ENCODE peak calls at places on chromosomes 6 and 20, in four cellular contexts. One of them, this sample, is unnamed. For H3K36me3, the result is how much of the 10 kb centered on the place peaks cover.

GRCh38 chr20:33812673-33813462 is 1.7 kb downstream of the CHMP4B start:
- DNase-seq in endodermal cell: peak
- DNase-seq in cardiac muscle cell: no peak
- DNase-seq in tibial nerve: no peak
- DNase-seq in this sample: peak

GRCh38 chr6:151680846-151681425 is 126.5 kb upstream of the ESR1 start:
- DNase-seq in tibial nerve: no peak
- DNase-seq in cardiac muscle cell: no peak
- DNase-seq in endodermal cell: no peak
- DNase-seq in this sample: no peak

GRCh38 chr6:156658186-156658585 is 119.0 kb upstream of the ARID1B start:
- DNase-seq in cardiac muscle cell: peak
- DNase-seq in endodermal cell: no peak
- DNase-seq in tibial nerve: no peak
- DNase-seq in this sample: no peak

GRCh38 chr20:54250691-54251090 is 42.8 kb downstream of the PFDN4 start:
- DNase-seq in cardiac muscle cell: no peak
- DNase-seq in tibial nerve: no peak
- DNase-seq in endodermal cell: no peak
- DNase-seq in this sample: no peak

GRCh38 chr6:107585815-107586435 is 96.0 kb downstream of the SOBP start:
- DNase-seq in cardiac muscle cell: no peak
- DNase-seq in endodermal cell: no peak
- DNase-seq in tibial nerve: no peak
- DNase-seq in this sample: peak

GRCh38 chr6:37502703-37503485 is 3.2 kb upstream of the CCDC167 start:
- DNase-seq in cardiac muscle cell: no peak
- DNase-seq in endodermal cell: no peak
- DNase-seq in tibial nerve: no peak
- DNase-seq in this sample: no peak

GRCh38 chr6:163668061-163668426 is 253.5 kb downstream of the QKI start:
- DNase-seq in cardiac muscle cell: no peak
- DNase-seq in tibial nerve: no peak
- DNase-seq in endodermal cell: no peak
- DNase-seq in this sample: no peak

GRCh38 chr6:118102401-118102800 is 195.3 kb downstream of the SLC35F1 start:
- DNase-seq in tibial nerve: no peak
- DNase-seq in endodermal cell: no peak
- DNase-seq in cardiac muscle cell: no peak
- DNase-seq in this sample: no peak

GRCh38 chr20:31839782-31840487 is 5.5 kb downstream of the FOXS1 start:
- DNase-seq in cardiac muscle cell: no peak
- DNase-seq in endodermal cell: no peak
- DNase-seq in tibial nerve: no peak
- DNase-seq in this sample: no peak

GRCh38 chr20:63101781-63102719 is 95.3 kb upstream of the BHLHE23 start:
- DNase-seq in cardiac muscle cell: peak
- DNase-seq in tibial nerve: no peak
- DNase-seq in endodermal cell: peak
- DNase-seq in this sample: peak

GRCh38 chr6:164967102-164967501 is 342.3 kb downstream of the C6orf118 start:
- DNase-seq in cardiac muscle cell: no peak
- DNase-seq in endodermal cell: peak
- DNase-seq in tibial nerve: no peak
- DNase-seq in this sample: peak

GRCh38 chr6:132369526-132369925 is 31.7 kb downstream of the MOXD1 start:
- DNase-seq in endodermal cell: no peak
- DNase-seq in cardiac muscle cell: peak
- DNase-seq in tibial nerve: no peak
- DNase-seq in this sample: no peak

GRCh38 chr20:38601216-38602184 is at the start of gene ARHGAP40:
- DNase-seq in tibial nerve: no peak
- DNase-seq in endodermal cell: peak
- DNase-seq in cardiac muscle cell: no peak
- DNase-seq in this sample: peak

GRCh38 chr6:26184492-26184891 is 97.3 kb downstream of the HFE start:
- DNase-seq in endodermal cell: peak
- DNase-seq in cardiac muscle cell: no peak
- DNase-seq in tibial nerve: no peak
- DNase-seq in this sample: no peak

GRCh38 chr6:157966597-157966977 is 15.1 kb upstream of the SYNJ2 start:
- DNase-seq in cardiac muscle cell: no peak
- DNase-seq in tibial nerve: no peak
- DNase-seq in endodermal cell: peak
- DNase-seq in this sample: peak

GRCh38 chr6:76250666-76251065 is 178.2 kb upstream of the IMPG1 start:
- DNase-seq in tibial nerve: no peak
- DNase-seq in cardiac muscle cell: peak
- DNase-seq in endodermal cell: no peak
- DNase-seq in this sample: no peak

GRCh38 chr6:4567141-4567540 is 209.1 kb upstream of the CDYL start:
- DNase-seq in tibial nerve: no peak
- DNase-seq in endodermal cell: no peak
- DNase-seq in cardiac muscle cell: peak
- DNase-seq in this sample: no peak

GRCh38 chr6:15254074-15254975 is 8.5 kb downstream of the JARID2 start:
- DNase-seq in cardiac muscle cell: peak
- DNase-seq in endodermal cell: peak
- DNase-seq in tibial nerve: no peak
- DNase-seq in this sample: peak

GRCh38 chr20:38789503-38790209 is 15.8 kb upstream of the PPP1R16B start:
- DNase-seq in endodermal cell: no peak
- DNase-seq in cardiac muscle cell: no peak
- DNase-seq in tibial nerve: no peak
- DNase-seq in this sample: no peak

GRCh38 chr6:125951323-125951722 is 5.2 kb upstream of the HINT3 start:
- DNase-seq in endodermal cell: no peak
- DNase-seq in tibial nerve: no peak
- DNase-seq in cardiac muscle cell: no peak
- DNase-seq in this sample: no peak

GRCh38 chr6:134041093-134041492 is 11.3 kb downstream of the SLC2A12 start:
- DNase-seq in tibial nerve: no peak
- DNase-seq in cardiac muscle cell: peak
- DNase-seq in endodermal cell: peak
- DNase-seq in this sample: no peak

GRCh38 chr6:33769248-33769821 is 19.6 kb downstream of the LEMD2 start:
- DNase-seq in cardiac muscle cell: no peak
- DNase-seq in endodermal cell: no peak
- DNase-seq in tibial nerve: no peak
- DNase-seq in this sample: no peak

GRCh38 chr20:59318803-59319202 is 18.4 kb downstream of the EDN3 start:
- DNase-seq in cardiac muscle cell: no peak
- DNase-seq in endodermal cell: no peak
- DNase-seq in tibial nerve: no peak
- DNase-seq in this sample: no peak

GRCh38 chr20:23454816-23455215 is 2.1 kb upstream of the CST11 start:
- DNase-seq in cardiac muscle cell: no peak
- DNase-seq in endodermal cell: no peak
- DNase-seq in tibial nerve: no peak
- DNase-seq in this sample: no peak

GRCh38 chr6:152091201-152091600 is 283.7 kb downstream of the ESR1 start:
- DNase-seq in cardiac muscle cell: peak
- DNase-seq in endodermal cell: no peak
- DNase-seq in tibial nerve: no peak
- DNase-seq in this sample: no peak

DNA sequence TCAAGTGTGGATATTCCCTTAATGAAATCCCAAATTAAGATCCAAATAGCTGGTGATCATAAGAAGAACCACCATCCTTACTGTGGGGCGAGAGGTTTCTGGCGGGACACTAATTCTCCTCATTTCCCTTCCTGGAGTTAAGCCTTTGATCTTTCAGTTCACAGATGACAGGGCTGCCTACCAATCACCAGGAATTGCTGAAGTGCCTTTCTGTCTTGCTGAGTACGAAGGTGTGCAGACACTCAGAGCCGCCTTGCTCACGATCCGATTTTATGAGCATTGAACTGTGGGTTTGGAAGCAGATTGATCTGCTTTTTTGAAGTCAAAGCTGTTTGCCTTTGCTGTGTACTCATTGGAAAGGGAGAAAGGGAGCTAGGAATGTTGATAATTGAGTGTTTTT is 129.0 kb upstream of the SALL4 start:
- DNase-seq in endodermal cell: peak
- DNase-seq in cardiac muscle cell: no peak
- DNase-seq in tibial nerve: no peak
- DNase-seq in this sample: no peak
- H3K36me3 ChIP-seq in endodermal cell: under half
- H3K36me3 ChIP-seq in cardiac muscle cell: under half
- H3K36me3 ChIP-seq in tibial nerve: under half
- H3K36me3 ChIP-seq in this sample: under half

DNA sequence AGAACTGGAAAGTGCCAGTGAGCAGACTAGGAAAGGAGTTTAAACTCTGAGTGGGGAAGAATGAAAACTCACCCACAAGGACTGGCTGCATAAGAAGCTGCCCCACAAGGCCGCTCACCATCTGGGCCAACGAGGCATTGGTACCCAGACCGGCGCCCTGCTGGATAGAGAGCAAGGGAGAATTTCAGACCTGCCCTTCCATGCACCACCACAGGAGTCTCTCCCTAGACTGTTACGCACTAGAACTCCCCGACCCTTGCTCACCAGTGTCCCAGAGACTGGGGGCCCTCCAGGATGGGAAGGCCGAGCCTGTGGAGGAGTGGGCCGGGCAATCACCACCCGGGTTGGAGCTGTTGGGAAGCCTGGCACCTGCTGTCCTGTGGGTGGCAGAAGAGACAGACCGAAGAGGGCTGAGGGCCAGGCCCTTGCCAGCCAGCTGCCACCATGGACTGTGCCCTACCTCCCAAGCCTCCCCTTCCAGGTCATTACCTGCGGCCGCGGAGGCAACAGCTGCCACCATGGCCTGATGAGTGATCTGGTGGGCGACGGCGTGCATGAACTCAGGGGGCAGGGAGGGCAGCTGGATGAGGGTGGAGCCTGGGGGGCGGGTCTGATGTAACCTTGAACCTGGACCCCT is 8.5 kb downstream of the BAG6 start:
- DNase-seq in cardiac muscle cell: no peak
- DNase-seq in tibial nerve: no peak
- DNase-seq in endodermal cell: no peak
- DNase-seq in this sample: no peak
- H3K36me3 ChIP-seq in cardiac muscle cell: half or more
- H3K36me3 ChIP-seq in tibial nerve: half or more
- H3K36me3 ChIP-seq in endodermal cell: half or more
- H3K36me3 ChIP-seq in this sample: half or more

DNA sequence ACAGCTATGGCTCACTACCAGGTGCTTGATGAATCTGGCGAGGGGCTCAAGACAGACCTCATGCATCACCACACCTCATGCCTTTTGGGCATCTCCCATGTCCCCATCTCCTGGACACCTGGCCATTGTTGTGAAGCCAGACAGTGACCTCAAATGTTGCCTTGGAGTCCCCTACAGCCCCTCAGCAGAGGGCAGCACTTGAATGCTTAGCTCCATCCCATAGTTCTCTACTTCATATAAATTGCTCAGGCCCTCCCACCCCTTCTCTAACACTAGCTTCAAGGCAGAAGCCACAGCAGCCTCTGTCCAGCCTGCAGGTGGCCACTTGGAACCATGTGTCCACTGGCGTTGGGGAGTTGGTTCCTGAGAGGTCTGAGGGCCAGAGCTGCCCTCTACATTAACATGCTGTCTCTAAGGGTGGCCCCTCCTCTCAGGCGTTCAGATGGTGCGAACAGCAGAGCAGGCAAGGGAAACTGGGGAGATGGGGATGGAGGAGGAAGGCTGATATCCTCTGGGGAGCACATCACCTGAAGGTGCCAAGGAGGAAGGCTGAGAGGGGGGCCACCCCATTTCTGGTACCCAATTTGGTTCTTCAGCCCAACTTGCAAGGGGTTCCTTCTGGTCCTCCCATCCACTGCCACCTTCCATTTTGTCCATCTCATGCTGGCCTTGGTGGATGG is 31.3 kb downstream of the MOCS1 start:
- DNase-seq in cardiac muscle cell: no peak
- DNase-seq in endodermal cell: no peak
- DNase-seq in tibial nerve: no peak
- DNase-seq in this sample: no peak
- H3K36me3 ChIP-seq in cardiac muscle cell: under half
- H3K36me3 ChIP-seq in endodermal cell: under half
- H3K36me3 ChIP-seq in tibial nerve: under half
- H3K36me3 ChIP-seq in this sample: under half

GRCh38 chr6:31686483-31686882 is 5.6 kb upstream of the LY6G5C start:
- DNase-seq in tibial nerve: no peak
- DNase-seq in endodermal cell: no peak
- DNase-seq in cardiac muscle cell: no peak
- DNase-seq in this sample: no peak
- H3K36me3 ChIP-seq in tibial nerve: under half
- H3K36me3 ChIP-seq in endodermal cell: half or more
- H3K36me3 ChIP-seq in cardiac muscle cell: under half
- H3K36me3 ChIP-seq in this sample: under half